ENCODE peak calls at places on chromosomes 4 and X, in nine cellular contexts. W is pancreas, L is thoracic aorta, Y is IMR-90, A is colonic mucosa, I is mesenchymal stem cell, R is fibroblast of lung, C is heart left ventricle, M is PC-3. Z is an unnamed sample. For H3K36me3 and H3K9me3, the result is how much of the 10 kb centered on the place peaks cover.

GRCh38 chr4:84666444-84666843 is 83.5 kb downstream of the CDS1 start:
- DNase-seq in W (no peak), L (no peak), Y (no peak), A (no peak), I (no peak), R (no peak), C (no peak), M (no peak), Z (no peak)

GRCh38 chr4:8908206-8908893 is 36.7 kb upstream of the HMX1 start:
- DNase-seq in W (no peak), L (no peak), Y (no peak), A (no peak), I (no peak), R (no peak), C (peak), M (no peak), Z (no peak)

GRCh38 chr4:114349543-114350175 is 248.9 kb upstream of the UGT8 start:
- DNase-seq in W (no peak), L (no peak), Y (peak), A (no peak), I (peak), R (peak), C (no peak), M (peak), Z (no peak)

GRCh38 chrX:139969286-139969685 is 4.0 kb upstream of the CXorf66 start:
- DNase-seq in W (no peak), L (no peak), Y (no peak), A (no peak), I (no peak), R (no peak), C (no peak), M (no peak), Z (no peak)

GRCh38 chr4:150828159-150828558 is 186.9 kb downstream of the LRBA start:
- DNase-seq in W (no peak), L (no peak), Y (no peak), A (no peak), I (no peak), R (no peak), C (no peak), M (no peak), Z (no peak)

GRCh38 chr4:24980064-24980690 is 50.6 kb downstream of the LGI2 start:
- DNase-seq in W (no peak), L (peak), Y (peak), A (peak), I (peak), R (peak), C (peak), M (peak), Z (peak)

GRCh38 chr4:71004281-71004851 is 10.9 kb downstream of the DCK start:
- DNase-seq in W (no peak), L (no peak), Y (no peak), A (no peak), I (no peak), R (no peak), C (no peak), M (no peak), Z (no peak)

GRCh38 chr4:25190407-25190806 is 30.2 kb upstream of the SEPSECS start:
- DNase-seq in W (no peak), L (no peak), Y (no peak), A (no peak), I (no peak), R (no peak), C (no peak), M (no peak), Z (no peak)

GRCh38 chr4:89570931-89571330 is 263.3 kb upstream of the GPRIN3 start:
- DNase-seq in W (no peak), L (no peak), Y (no peak), A (no peak), I (no peak), R (no peak), C (no peak), M (no peak), Z (no peak)

GRCh38 chrX:150365953-150366911 is 3.1 kb downstream of the MAMLD1 start:
- DNase-seq in W (no peak), L (no peak), Y (peak), A (peak), I (peak), R (peak), C (peak), M (peak), Z (peak)

GRCh38 chrX:49995021-49995731 is 72.8 kb downstream of the CLCN5 start:
- DNase-seq in W (no peak), L (no peak), Y (peak), A (no peak), I (peak), R (peak), C (no peak), M (peak), Z (peak)

GRCh38 chr4:84596826-84597225 is 13.9 kb downstream of the CDS1 start:
- DNase-seq in W (no peak), L (no peak), Y (no peak), A (peak), I (no peak), R (no peak), C (no peak), M (peak), Z (no peak)

GRCh38 chr4:148059617-148060180 is 327.8 kb downstream of the ARHGAP10 start:
- DNase-seq in W (no peak), L (no peak), Y (no peak), A (no peak), I (no peak), R (no peak), C (peak), M (no peak), Z (no peak)

GRCh38 chr4:42643685-42644084 is 13.2 kb downstream of the ATP8A1 start:
- DNase-seq in W (no peak), L (no peak), Y (no peak), A (no peak), I (no peak), R (no peak), C (no peak), M (no peak), Z (no peak)

GRCh38 chr4:42954925-42955669 is 62.6 kb downstream of the GRXCR1 start:
- DNase-seq in W (no peak), L (no peak), Y (no peak), A (no peak), I (no peak), R (no peak), C (peak), M (no peak), Z (peak)

GRCh38 chr4:169267070-169267469 is 3.7 kb downstream of the SH3RF1 start:
- DNase-seq in W (no peak), L (no peak), Y (no peak), A (no peak), I (no peak), R (no peak), C (no peak), M (peak), Z (no peak)
- H3K4me3 ChIP-seq in W (peak), L (no peak), Y (no peak), A (peak), I (no peak), R (peak), C (peak), M (peak), Z (peak)

GRCh38 chr4:13616597-13616996 is 10.9 kb downstream of the BOD1L1 start:
- DNase-seq in W (no peak), L (no peak), Y (no peak), A (no peak), I (no peak), R (no peak), C (no peak), M (no peak), Z (no peak)
- H3K36me3 ChIP-seq in W (under half), L (under half), Y (under half), A (under half), I (half or more), R (under half), C (half or more), M (under half), Z (under half)

DNA sequence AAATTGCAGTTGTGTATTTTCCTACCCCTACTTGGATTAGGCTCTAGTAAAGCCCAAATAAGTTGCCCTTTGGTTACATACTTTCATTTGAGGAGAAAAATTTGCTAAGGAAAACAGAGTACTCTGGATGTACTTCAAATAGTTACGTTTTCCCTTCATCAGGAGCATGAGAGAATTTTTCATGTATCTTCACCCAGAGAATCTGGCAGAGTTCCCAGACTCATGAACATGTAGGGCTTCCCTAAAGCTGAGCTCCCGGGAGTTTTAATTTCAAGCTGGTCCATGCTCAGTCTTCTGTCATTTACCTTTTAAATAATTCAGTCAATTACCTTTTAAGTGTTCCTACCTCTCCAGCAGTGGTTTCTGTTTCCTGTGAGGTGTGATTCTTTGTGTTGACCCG is 367.5 kb upstream of the GRID2 start:
- DNase-seq in W (no peak), L (no peak), Y (peak), A (no peak), I (no peak), R (peak), C (no peak), M (no peak), Z (no peak)
- H3K9me3 ChIP-seq in W (under half), L (under half), Y (under half), A (under half), I (under half), R (under half), C (under half), M (under half), Z (under half)

GRCh38 chr4:96448315-96448872 is 608.5 kb downstream of the PDHA2 start:
- DNase-seq in W (no peak), L (no peak), Y (no peak), A (no peak), I (no peak), R (no peak), C (no peak), M (no peak), Z (no peak)
- H3K4me3 ChIP-seq in W (no peak), L (no peak), Y (no peak), A (no peak), I (no peak), R (no peak), C (no peak), M (no peak), Z (no peak)

Z was measured in MG63.